ENCODE peak calls at places on chromosomes 7 and 10, in six cellular contexts. K, A, T, I, B and W are unnamed samples.

GRCh38 chr10:111384556-111384955 is 307.7 kb downstream of the ADRA2A start:
- DNase-seq in K (no peak), A (no peak), T (no peak), I (no peak), B (no peak), W (no peak)

GRCh38 chr10:126570631-126571170 is 99.8 kb downstream of the C10orf90 start:
- DNase-seq in K (no peak), A (no peak), T (no peak), I (no peak), B (no peak), W (no peak)

GRCh38 chr7:128837521-128837921 is 7.3 kb downstream of the FLNC start:
- DNase-seq in K (no peak), A (no peak), T (no peak), I (peak), B (no peak), W (peak)

GRCh38 chr7:47557986-47558670 is 23.8 kb downstream of the TNS3 start:
- DNase-seq in K (no peak), A (no peak), T (no peak), I (no peak), B (no peak), W (no peak)

GRCh38 chr10:124523886-124524285 is 62.3 kb downstream of the LHPP start:
- DNase-seq in K (no peak), A (no peak), T (no peak), I (no peak), B (no peak), W (no peak)

GRCh38 chr7:134513169-134513752 is 14.1 kb upstream of the AKR1B10 start:
- DNase-seq in K (no peak), A (peak), T (no peak), I (peak), B (peak), W (no peak)

GRCh38 chr10:9786101-9786500 is 1231.6 kb upstream of the CELF2 start:
- DNase-seq in K (no peak), A (no peak), T (no peak), I (no peak), B (no peak), W (no peak)

GRCh38 chr10:86688398-86688921 is 20.1 kb downstream of the LDB3 start:
- DNase-seq in K (peak), A (peak), T (no peak), I (peak), B (peak), W (peak)

GRCh38 chr10:51462076-51462779 is 237.2 kb downstream of the CSTF2T start:
- DNase-seq in K (no peak), A (no peak), T (no peak), I (no peak), B (no peak), W (no peak)

GRCh38 chr7:99253369-99253768 is 19.3 kb upstream of the MYH16 start:
- DNase-seq in K (no peak), A (no peak), T (no peak), I (peak), B (no peak), W (no peak)

GRCh38 chr10:100025528-100026070 is 15.9 kb upstream of the DNMBP start:
- DNase-seq in K (no peak), A (no peak), T (no peak), I (no peak), B (peak), W (no peak)

GRCh38 chr10:32114500-32114899 is 58.3 kb upstream of the KIF5B start:
- DNase-seq in K (no peak), A (no peak), T (no peak), I (no peak), B (no peak), W (no peak)

GRCh38 chr7:101728888-101729883 is 88.2 kb upstream of the CUX1 start:
- DNase-seq in K (no peak), A (no peak), T (no peak), I (peak), B (no peak), W (no peak)

GRCh38 chr10:131111007-131111406 is 200.5 kb downstream of the TCERG1L start:
- DNase-seq in K (no peak), A (no peak), T (no peak), I (no peak), B (no peak), W (peak)

GRCh38 chr10:106609867-106610266 is 554.6 kb downstream of the SORCS1 start:
- DNase-seq in K (no peak), A (no peak), T (no peak), I (no peak), B (no peak), W (no peak)

GRCh38 chr10:114223066-114223465 is 16.0 kb upstream of the VWA2 start:
- DNase-seq in K (no peak), A (no peak), T (no peak), I (peak), B (no peak), W (no peak)

GRCh38 chr10:87691515-87692070 is 31.9 kb downstream of the PAPSS2 start:
- DNase-seq in K (no peak), A (no peak), T (no peak), I (no peak), B (no peak), W (no peak)

GRCh38 chr10:81953420-81953819 is 78.4 kb downstream of the NRG3 start:
- DNase-seq in K (no peak), A (no peak), T (no peak), I (no peak), B (no peak), W (no peak)

GRCh38 chr7:137609500-137609899 is 237.3 kb downstream of the DGKI start:
- DNase-seq in K (no peak), A (no peak), T (no peak), I (peak), B (no peak), W (no peak)

GRCh38 chr10:43048301-43049051 is 28.4 kb upstream of the RET start:
- DNase-seq in K (no peak), A (no peak), T (no peak), I (no peak), B (no peak), W (no peak)

GRCh38 chr10:124000792-124001201 is 92.6 kb downstream of the CHST15 start:
- DNase-seq in K (no peak), A (no peak), T (no peak), I (no peak), B (no peak), W (peak)

GRCh38 chr7:115851291-115851690 is 179.3 kb downstream of the TFEC start:
- DNase-seq in K (no peak), A (no peak), T (no peak), I (no peak), B (peak), W (no peak)

GRCh38 chr7:93902777-93903423 is 3.5 kb upstream of the GNGT1 start:
- DNase-seq in K (no peak), A (no peak), T (no peak), I (no peak), B (peak), W (no peak)

GRCh38 chr10:101453791-101454718 is 100.1 kb downstream of the BTRC start:
- DNase-seq in K (no peak), A (peak), T (no peak), I (no peak), B (no peak), W (no peak)

GRCh38 chr10:132273304-132273944 is 34.3 kb downstream of the STK32C start:
- DNase-seq in K (no peak), A (no peak), T (no peak), I (no peak), B (no peak), W (no peak)

GRCh38 chr7:29839302-29839701 is 33.0 kb downstream of the WIPF3 start:
- DNase-seq in K (no peak), A (no peak), T (no peak), I (peak), B (no peak), W (no peak)